ENCODE peak calls at places on chromosomes 3 and 15, in seven cellular contexts. Y is WTC11, J is Ammon's horn, X is SHP77, H is lung, U is Daoy, O is activated gamma-delta T cell. L is an unnamed sample.

GRCh38 chr3:138911621-138912020 is 35.3 kb downstream of the FOXL2 start:
- DNase-seq in O (no peak), H (no peak), J (no peak), X (no peak), Y (no peak), U (no peak), L (no peak)

GRCh38 chr3:30951806-30952205 is 57.3 kb upstream of the GADL1 start:
- DNase-seq in U (no peak), Y (no peak), H (no peak), J (no peak), O (no peak), X (no peak), L (no peak)

GRCh38 chr3:23170306-23170705 is 32.8 kb upstream of the UBE2E2 start:
- DNase-seq in O (no peak), H (no peak), J (no peak), U (peak), X (no peak), Y (no peak), L (no peak)

GRCh38 chr3:4698125-4698821 is 205.1 kb downstream of the ITPR1 start:
- DNase-seq in U (no peak), Y (no peak), X (no peak), O (no peak), H (no peak), J (no peak), L (no peak)

GRCh38 chr3:130773371-130773770 is 26.7 kb upstream of the PIK3R4 start:
- DNase-seq in O (no peak), X (no peak), H (no peak), Y (no peak), J (peak), U (peak), L (no peak)

GRCh38 chr3:190032924-190033323 is 87.8 kb downstream of the P3H2 start:
- DNase-seq in X (no peak), U (no peak), O (no peak), H (no peak), J (no peak), Y (peak), L (no peak)

GRCh38 chr15:52491460-52491859 is 37.2 kb downstream of the MYO5A start:
- DNase-seq in O (no peak), H (no peak), U (no peak), X (no peak), J (no peak), Y (no peak), L (no peak)

GRCh38 chr3:81249540-81250029 is 511.9 kb downstream of the GBE1 start:
- DNase-seq in X (peak), Y (no peak), U (no peak), H (no peak), J (no peak), O (no peak), L (no peak)

GRCh38 chr3:23778451-23778850 is 27.3 kb upstream of the UBE2E1 start:
- DNase-seq in H (no peak), J (no peak), U (no peak), Y (no peak), O (no peak), X (no peak), L (no peak)